ENCODE peak calls at places on chromosomes 16 and 17, in nine cellular contexts. L, C, Z, Q, K, E, R, G and W are unnamed samples.

GRCh38 chr16:67415872-67416793 is at the start of gene ZDHHC1:
- DNase-seq in K (no peak), L (peak), E (peak), R (peak), Q (peak), G (peak), Z (peak), C (peak), W (peak)

GRCh38 chr17:8563981-8564602 is 66.4 kb downstream of the MYH10 start:
- DNase-seq in C (no peak), L (no peak), E (no peak), R (no peak), Q (no peak), Z (no peak), G (no peak), K (no peak), W (no peak)

GRCh38 chr17:44788139-44788538 is 29.4 kb downstream of the ADAM11 start:
- DNase-seq in K (no peak), G (no peak), Q (no peak), L (peak), C (no peak), Z (no peak), R (no peak), E (no peak), W (no peak)

GRCh38 chr17:47717261-47717697 is 15.8 kb upstream of the TBX21 start:
- DNase-seq in E (no peak), K (no peak), L (no peak), G (no peak), Z (no peak), C (no peak), R (no peak), Q (no peak), W (peak)

GRCh38 chr17:39564201-39564828 is 43.4 kb downstream of the NEUROD2 start:
- DNase-seq in R (no peak), L (peak), K (no peak), Z (no peak), Q (no peak), C (peak), E (no peak), G (no peak), W (peak)

GRCh38 chr16:5604770-5605169 is 507.2 kb upstream of the EEF2KMT start:
- DNase-seq in Q (no peak), L (peak), R (no peak), C (no peak), Z (peak), G (no peak), E (no peak), K (no peak), W (no peak)

GRCh38 chr16:47492428-47493357 is 31.6 kb downstream of the PHKB start:
- DNase-seq in G (no peak), Q (peak), Z (peak), E (no peak), C (no peak), K (no peak), R (peak), L (peak), W (peak)

GRCh38 chr16:4795181-4795827 is at the start of gene SMIM22:
- DNase-seq in Q (no peak), E (no peak), R (peak), K (no peak), G (no peak), Z (no peak), L (no peak), C (no peak), W (peak)

GRCh38 chr17:77959926-77960521 is 1.5 kb downstream of the TNRC6C start:
- DNase-seq in K (no peak), C (no peak), G (no peak), Q (peak), Z (no peak), E (no peak), L (no peak), R (no peak), W (no peak)

GRCh38 chr17:57285681-57286080 is 29.4 kb downstream of the MSI2 start:
- DNase-seq in Z (no peak), G (no peak), L (no peak), C (no peak), K (no peak), Q (no peak), R (no peak), E (no peak), W (no peak)

GRCh38 chr17:37510056-37510455 is 20.4 kb downstream of the DUSP14 start:
- DNase-seq in Z (no peak), K (no peak), E (no peak), L (no peak), Q (no peak), C (no peak), G (no peak), R (no peak), W (no peak)

GRCh38 chr17:17088511-17089205 is 46.4 kb downstream of the MPRIP start:
- DNase-seq in K (peak), Z (no peak), R (no peak), E (no peak), Q (no peak), L (no peak), G (no peak), C (peak), W (no peak)

GRCh38 chr17:29131814-29132682 is 48.1 kb downstream of the MYO18A start:
- DNase-seq in E (no peak), G (no peak), K (no peak), Z (no peak), R (no peak), L (no peak), Q (no peak), C (no peak), W (no peak)

GRCh38 chr17:50631195-50631907 is 3.3 kb upstream of the ABCC3 start:
- DNase-seq in L (no peak), G (no peak), E (no peak), R (no peak), Q (no peak), Z (no peak), K (no peak), C (no peak), W (no peak)

GRCh38 chr16:50305441-50306061 is 39.2 kb downstream of the ADCY7 start:
- DNase-seq in E (no peak), K (peak), R (peak), L (no peak), Z (no peak), C (no peak), Q (no peak), G (no peak), W (peak)

GRCh38 chr17:69607162-69607834 is 192.8 kb downstream of the MAP2K6 start:
- DNase-seq in Z (peak), E (peak), C (peak), L (peak), Q (peak), R (peak), G (no peak), K (no peak), W (peak)

GRCh38 chr17:18280239-18280638 is 19.8 kb downstream of the MIEF2 start:
- DNase-seq in C (no peak), Z (no peak), G (no peak), Q (no peak), E (no peak), R (no peak), L (no peak), K (no peak), W (no peak)

GRCh38 chr17:34443832-34444469 is 80.9 kb upstream of the CCL1 start:
- DNase-seq in E (peak), K (no peak), L (no peak), G (no peak), Q (peak), R (no peak), Z (peak), C (peak), W (peak)

GRCh38 chr16:58843675-58844074 is 109.6 kb upstream of the GOT2 start:
- DNase-seq in L (peak), G (no peak), E (no peak), Z (peak), K (no peak), Q (no peak), R (no peak), C (no peak), W (no peak)

GRCh38 chr17:76872221-76872873 is 4.1 kb downstream of the MGAT5B start:
- DNase-seq in C (no peak), E (no peak), L (no peak), G (peak), R (peak), Q (no peak), K (peak), Z (no peak), W (peak)

GRCh38 chr16:75443301-75443700 is 10.0 kb upstream of the CFDP1 start:
- DNase-seq in L (no peak), C (no peak), Z (no peak), K (no peak), G (no peak), R (no peak), Q (no peak), E (no peak), W (no peak)

GRCh38 chr16:14232106-14232890 is 161.2 kb downstream of the MRTFB start:
- DNase-seq in R (no peak), Z (no peak), L (peak), K (no peak), Q (no peak), E (no peak), C (no peak), G (no peak), W (no peak)

GRCh38 chr16:23504076-23504452 is 6.2 kb downstream of the GGA2 start:
- DNase-seq in K (no peak), E (no peak), L (peak), Z (no peak), G (no peak), R (no peak), C (no peak), Q (no peak), W (no peak)

GRCh38 chr17:82674656-82675475 is 23.6 kb downstream of the RAB40B start:
- DNase-seq in L (no peak), G (no peak), R (peak), K (peak), Q (no peak), Z (no peak), C (no peak), E (no peak), W (peak)

GRCh38 chr16:2518823-2519710 is 1.1 kb upstream of the AMDHD2 start:
- DNase-seq in G (no peak), Q (peak), E (no peak), K (peak), L (no peak), Z (no peak), R (no peak), C (no peak), W (peak)

GRCh38 chr16:54602666-54603065 is 316.1 kb upstream of the IRX3 start:
- DNase-seq in C (no peak), L (peak), K (no peak), R (no peak), Z (no peak), E (no peak), Q (no peak), G (no peak), W (no peak)

GRCh38 chr16:72658888-72659717 is 388.8 kb downstream of the ZFHX3 start:
- DNase-seq in C (no peak), G (no peak), L (no peak), K (no peak), E (no peak), R (no peak), Q (no peak), Z (no peak), W (no peak)

GRCh38 chr17:2055494-2056220 is 754 bp downstream of the HIC1 start:
- DNase-seq in K (no peak), L (no peak), G (no peak), R (peak), Q (no peak), Z (peak), E (no peak), C (no peak), W (no peak)

GRCh38 chr16:797120-797420 is 3.5 kb downstream of the GNG13 start:
- DNase-seq in K (no peak), R (no peak), G (no peak), C (peak), Q (no peak), E (no peak), L (no peak), Z (no peak), W (no peak)

GRCh38 chr17:45364531-45365390 is 47.9 kb upstream of the MAP3K14 start:
- DNase-seq in L (no peak), E (no peak), Q (no peak), K (peak), G (no peak), R (no peak), C (peak), Z (no peak), W (peak)

GRCh38 chr17:17781591-17782424 is 55.0 kb downstream of the SREBF1 start:
- DNase-seq in Z (peak), Q (peak), K (no peak), E (peak), R (peak), G (no peak), C (peak), L (peak), W (peak)

GRCh38 chr16:12272264-12272663 is 295.7 kb downstream of the SNX29 start:
- DNase-seq in R (no peak), G (no peak), Q (no peak), K (peak), E (no peak), C (no peak), L (no peak), Z (no peak), W (no peak)

GRCh38 chr16:81632392-81633146 is 146.5 kb upstream of the PLCG2 start:
- DNase-seq in Z (no peak), L (no peak), E (no peak), C (no peak), G (no peak), R (peak), K (no peak), Q (no peak), W (no peak)

GRCh38 chr16:54673353-54673752 is 257.3 kb upstream of the IRX5 start:
- DNase-seq in C (no peak), K (no peak), L (no peak), R (no peak), Q (no peak), E (no peak), Z (no peak), G (no peak), W (no peak)